ENCODE peak calls at places on chromosome 18, in four cellular contexts. A is HT1080, V is DMS153, X is sciatic nerve. R is an unnamed sample.

GRCh38 chr18:70709124-70709523 is 420.3 kb downstream of the SOCS6 start:
- DNase-seq in X (no peak), A (no peak), V (no peak), R (no peak)

GRCh38 chr18:61475931-61476330 is 142.7 kb downstream of the CDH20 start:
- DNase-seq in X (no peak), A (peak; percentile 8), V (no peak), R (peak; percentile 32)

GRCh38 chr18:35438480-35439234 is 59.1 kb downstream of the INO80C start:
- DNase-seq in X (no peak), A (no peak), V (no peak), R (peak; percentile 47)

GRCh38 chr18:78528437-78529228 is 451.0 kb upstream of the SALL3 start:
- DNase-seq in V (peak; percentile 76), A (no peak), X (no peak), R (peak; percentile 85)

GRCh38 chr18:48295586-48296311 is 113.4 kb downstream of the ZBTB7C start:
- DNase-seq in V (peak; percentile 57), X (peak; percentile 49), A (peak; percentile 20), R (peak; percentile 81)

GRCh38 chr18:50953822-50954221 is 14.0 kb upstream of the ELAC1 start:
- DNase-seq in V (no peak), X (no peak), A (no peak), R (no peak)

GRCh38 chr18:69109686-69110085 is 291.0 kb upstream of the DOK6 start:
- DNase-seq in A (no peak), X (no peak), V (no peak), R (no peak)

GRCh38 chr18:27211569-27211968 is 26.5 kb upstream of the CHST9 start:
- DNase-seq in V (no peak), A (no peak), X (no peak), R (peak; percentile 41)

GRCh38 chr18:845152-845819 is 33.2 kb upstream of the YES1 start:
- DNase-seq in A (peak; percentile 84), X (no peak), V (no peak), R (peak; percentile 30)

GRCh38 chr18:21760321-21760720 is 19.7 kb downstream of the MIB1 start:
- DNase-seq in X (no peak), V (no peak), A (no peak), R (peak; percentile 63)

GRCh38 chr18:45760443-45761036 is 36.6 kb downstream of the SLC14A1 start:
- DNase-seq in V (no peak), A (no peak), X (no peak), R (peak; percentile 98)

GRCh38 chr18:70005580-70005979 is 57.9 kb upstream of the CD226 start:
- DNase-seq in V (no peak), A (no peak), X (no peak), R (no peak)

GRCh38 chr18:28147674-28148171 is 29.2 kb downstream of the CDH2 start:
- DNase-seq in V (no peak), A (peak; percentile 17), X (no peak), R (peak; percentile 14)

GRCh38 chr18:68667121-68667520 is 47.8 kb downstream of the TMX3 start:
- DNase-seq in X (no peak), V (no peak), A (no peak), R (no peak)

GRCh38 chr18:40866013-40866644 is 1088.9 kb upstream of the PIK3C3 start:
- DNase-seq in V (peak; percentile 11), A (peak; percentile 60), X (no peak), R (peak; percentile 87)

GRCh38 chr18:67794512-67794911 is 278.0 kb upstream of the DSEL start:
- DNase-seq in V (no peak), X (no peak), A (no peak), R (no peak)

GRCh38 chr18:77366725-77367641 is 117.3 kb downstream of the GALR1 start:
- DNase-seq in V (peak; percentile 92), A (peak; percentile 35), X (peak; percentile 71), R (peak; percentile 98)

GRCh38 chr18:63290456-63291200 is 28.9 kb downstream of the BCL2 start:
- DNase-seq in V (no peak), A (no peak), X (no peak), R (no peak)

GRCh38 chr18:48806551-48807261 is 144.1 kb downstream of the SMAD7 start:
- DNase-seq in V (no peak), X (peak; percentile 58), A (peak; percentile 30), R (no peak)

GRCh38 chr18:48230459-48231113 is 178.6 kb downstream of the ZBTB7C start:
- DNase-seq in X (no peak), V (peak; percentile 73), A (peak; percentile 56), R (peak; percentile 96)

GRCh38 chr18:69838620-69839411 is 108.9 kb downstream of the CD226 start:
- DNase-seq in X (no peak), A (peak; percentile 40), V (no peak), R (peak; percentile 93)

GRCh38 chr18:76491436-76491800 is 3.6 kb downstream of the ZNF516 start:
- DNase-seq in A (no peak), V (no peak), X (peak; percentile 89), R (peak; percentile 95)

GRCh38 chr18:79962311-79962710 is 2.1 kb upstream of the HSBP1L1 start:
- DNase-seq in A (no peak), X (no peak), V (no peak), R (no peak)

GRCh38 chr18:77870894-77871293 is 621.2 kb downstream of the GALR1 start:
- DNase-seq in V (no peak), X (no peak), A (no peak), R (no peak)

GRCh38 chr18:36440614-36441013 is 143.1 kb downstream of the FHOD3 start:
- DNase-seq in A (no peak), V (no peak), X (no peak), R (no peak)

GRCh38 chr18:43620936-43621335 is 343.6 kb upstream of the SYT4 start:
- DNase-seq in V (peak; percentile 29), X (no peak), A (peak; percentile 37), R (peak; percentile 79)

GRCh38 chr18:35215026-35215425 is 25.8 kb upstream of the ZNF397 start:
- DNase-seq in V (no peak), X (no peak), A (no peak), R (peak; percentile 46)

GRCh38 chr18:13369756-13370510 is 151.4 kb downstream of the LDLRAD4 start:
- DNase-seq in X (no peak), A (peak; percentile 19), V (no peak), R (peak; percentile 84)

GRCh38 chr18:25370391-25370790 is 18.4 kb upstream of the ZNF521 start:
- DNase-seq in A (no peak), X (no peak), V (no peak), R (no peak)

GRCh38 chr18:52242711-52243110 is 97.3 kb upstream of the DCC start:
- DNase-seq in X (no peak), A (no peak), V (no peak), R (no peak)

GRCh38 chr18:73270919-73271318 is 403.1 kb upstream of the NETO1 start:
- DNase-seq in A (no peak), V (peak; percentile 42), X (no peak), R (peak; percentile 98)